ENCODE peak calls at places on chromosomes 16 and 17, in four cellular contexts. N, L, S and B are unnamed samples. For H3K27me3 and H3K36me3, the result is how much of the 10 kb centered on the place peaks cover.

GRCh38 chr16:11497329-11497805 is 89.4 kb downstream of the LITAF start:
- DNase-seq in N (peak), L (no peak), S (peak), B (peak)

GRCh38 chr17:82977586-82977985 is 101.8 kb upstream of the METRNL start:
- DNase-seq in N (no peak), L (no peak), S (no peak), B (no peak)

GRCh38 chr17:55117063-55117611 is 147.6 kb upstream of the HLF start:
- DNase-seq in N (no peak), L (no peak), S (no peak), B (no peak)

GRCh38 chr16:24972608-24973220 is 42.5 kb downstream of the ARHGAP17 start:
- DNase-seq in N (no peak), L (no peak), S (no peak), B (no peak)

GRCh38 chr16:67537636-67538591 is 9.3 kb downstream of the RIPOR1 start:
- DNase-seq in N (peak), L (no peak), S (peak), B (no peak)

GRCh38 chr17:38761612-38762011 is 9.1 kb downstream of the PSMB3 start:
- DNase-seq in N (peak), L (no peak), S (no peak), B (no peak)

GRCh38 chr17:40399185-40399584 is 18.5 kb downstream of the TOP2A start:
- DNase-seq in N (peak), L (no peak), S (no peak), B (no peak)

GRCh38 chr16:278863-279366 is 1.5 kb upstream of the ARHGDIG start:
- DNase-seq in N (no peak), L (no peak), S (no peak), B (no peak)

GRCh38 chr16:66900721-66901441 is 17.8 kb downstream of the CDH16 start:
- DNase-seq in N (peak), L (no peak), S (peak), B (no peak)

GRCh38 chr16:11619327-11619851 is 32.7 kb upstream of the LITAF start:
- DNase-seq in N (no peak), L (no peak), S (no peak), B (no peak)

GRCh38 chr16:68348645-68349445 is 38.0 kb downstream of the PRMT7 start:
- DNase-seq in N (no peak), L (no peak), S (no peak), B (no peak)

DNA sequence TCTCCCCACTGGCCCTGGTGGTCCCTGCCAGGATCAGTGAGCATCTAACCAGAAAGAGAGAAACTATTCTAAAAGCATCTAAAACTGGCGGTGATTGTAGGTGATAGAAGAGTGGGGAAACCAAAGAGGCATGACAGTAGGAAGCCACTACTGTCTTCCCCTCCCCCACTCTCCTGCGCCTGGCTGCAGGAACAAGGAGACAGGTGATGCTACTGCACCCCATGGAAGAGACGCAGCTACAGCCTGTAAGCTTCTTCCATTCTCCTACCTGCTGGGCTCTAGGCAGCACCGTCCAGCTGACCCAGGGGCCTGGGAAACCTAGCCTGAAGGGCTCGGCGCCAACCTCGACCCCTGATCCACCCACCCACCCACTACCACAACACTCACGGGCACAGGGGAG is 32.4 kb upstream of the CSNK2A2 start:
- DNase-seq in N (no peak), L (no peak), S (no peak), B (no peak)
- H3K27me3 ChIP-seq in N (under half), L (under half), S (under half), B (under half)

GRCh38 chr16:51937771-51938170 is 609.2 kb downstream of the TOX3 start:
- DNase-seq in N (no peak), L (no peak), S (no peak), B (no peak)
- H3K4me3 ChIP-seq in N (no peak), L (no peak), S (no peak), B (no peak)

GRCh38 chr17:34917381-34917780 is 43.9 kb downstream of the CCT6B start:
- DNase-seq in N (no peak), L (no peak), S (no peak), B (no peak)
- H3K36me3 ChIP-seq in N (under half), L (under half), S (under half), B (under half)

DNA sequence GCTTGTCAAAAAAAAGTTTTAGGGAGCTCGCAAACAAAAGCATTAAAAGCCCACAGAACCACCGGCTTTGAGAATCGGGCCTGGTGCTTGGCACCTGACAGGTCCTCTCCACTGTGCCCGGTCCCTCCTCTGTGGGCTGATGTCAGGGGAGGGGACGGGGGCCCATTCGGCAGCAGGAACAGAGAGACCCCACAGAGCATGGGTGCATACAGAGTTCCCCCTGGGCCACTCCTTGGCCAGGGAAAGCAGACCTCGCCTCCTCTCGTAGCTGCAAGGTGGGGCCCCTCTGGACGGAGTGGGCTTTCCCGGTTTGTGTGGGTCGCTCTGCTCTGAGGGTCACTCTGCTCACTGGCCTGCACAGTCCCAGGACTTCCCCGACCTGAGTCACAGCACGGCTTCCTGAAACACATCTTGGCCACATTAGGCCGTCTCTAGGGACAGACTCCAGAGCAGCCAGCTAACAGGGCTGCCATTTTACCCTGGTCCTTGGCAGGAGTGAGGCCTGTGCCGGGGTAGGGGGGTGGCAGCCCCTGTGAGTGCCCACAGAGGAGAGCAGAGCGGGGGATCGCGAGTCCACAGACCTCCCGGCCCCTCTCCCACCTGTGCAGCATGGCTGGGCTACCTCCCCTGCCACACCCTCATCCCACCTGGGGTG is 11.1 kb downstream of the CBFA2T3 start:
- DNase-seq in N (no peak), L (no peak), S (no peak), B (no peak)
- H3K27me3 ChIP-seq in N (under half), L (under half), S (under half), B (under half)

GRCh38 chr17:43576563-43577229 is 30.6 kb upstream of the ETV4 start:
- DNase-seq in N (peak), L (no peak), S (peak), B (no peak)

GRCh38 chr17:43579570-43580140 is 33.5 kb upstream of the ETV4 start:
- DNase-seq in N (peak), L (no peak), S (no peak), B (no peak)

GRCh38 chr17:43578699-43579569 is 32.8 kb upstream of the ETV4 start:
- DNase-seq in N (peak), L (no peak), S (peak), B (no peak)

GRCh38 chr17:43581130-43581529 is 35.0 kb upstream of the ETV4 start:
- DNase-seq in N (no peak), L (no peak), S (no peak), B (no peak)

DNA sequence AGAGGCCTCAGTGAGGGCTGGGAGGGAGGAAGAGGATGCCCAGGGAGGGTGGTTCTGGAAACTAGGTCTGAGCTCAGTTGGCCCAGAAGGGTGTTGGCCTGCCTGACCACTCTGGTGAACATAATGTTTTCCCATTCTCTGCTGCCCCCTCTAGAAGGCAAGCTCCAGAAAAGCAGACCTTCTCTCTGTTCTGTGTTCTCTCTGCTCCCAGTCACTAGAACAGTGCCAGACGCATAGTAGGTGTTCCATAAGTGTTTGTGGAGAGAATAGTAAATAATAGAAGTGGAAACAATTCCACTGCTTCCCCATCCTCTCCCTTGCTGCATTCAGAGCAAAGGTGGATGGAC is 32.2 kb upstream of the ETV4 start:
- DNase-seq in N (no peak), L (no peak), S (no peak), B (no peak)
- H3K4me3 ChIP-seq in N (no peak), L (no peak), S (no peak), B (no peak)